ENCODE peak calls at places on chromosomes 12 and 14, in four cellular contexts. One of them, this sample, is unnamed.
A peak's percentile ranks its signal among the peaks of the same experiment; 100 is the strongest.

GRCh38 chr12:118355838-118356237 is 16.9 kb downstream of the TAOK3 start:
- DNase-seq in WERI-Rb-1: no peak
- DNase-seq in brain microvascular endothelial cell: no peak
- DNase-seq in Panc1: no peak
- DNase-seq in this sample: no peak

GRCh38 chr12:46224401-46224800 is 44.4 kb downstream of the SLC38A1 start:
- DNase-seq in WERI-Rb-1: no peak
- DNase-seq in brain microvascular endothelial cell: no peak
- DNase-seq in Panc1: no peak
- DNase-seq in this sample: no peak

GRCh38 chr12:468671-469389 is 9.1 kb downstream of the B4GALNT3 start:
- DNase-seq in WERI-Rb-1: no peak
- DNase-seq in brain microvascular endothelial cell: no peak
- DNase-seq in Panc1: no peak
- DNase-seq in this sample: no peak

GRCh38 chr12:55743967-55744931 is 1.3 kb downstream of the GDF11 start:
- DNase-seq in WERI-Rb-1: no peak
- DNase-seq in brain microvascular endothelial cell: no peak
- DNase-seq in Panc1: no peak
- DNase-seq in this sample: peak; percentile 40

GRCh38 chr14:33342299-33342974 is 403.8 kb downstream of the NPAS3 start:
- DNase-seq in WERI-Rb-1: no peak
- DNase-seq in brain microvascular endothelial cell: no peak
- DNase-seq in Panc1: no peak
- DNase-seq in this sample: no peak

GRCh38 chr12:31970199-31970598 is 11.0 kb downstream of the RESF1 start:
- DNase-seq in WERI-Rb-1: no peak
- DNase-seq in brain microvascular endothelial cell: no peak
- DNase-seq in Panc1: no peak
- DNase-seq in this sample: no peak

GRCh38 chr12:102950950-102951490 is 6.5 kb upstream of the ASCL1 start:
- DNase-seq in WERI-Rb-1: no peak
- DNase-seq in brain microvascular endothelial cell: no peak
- DNase-seq in Panc1: no peak
- DNase-seq in this sample: no peak

GRCh38 chr12:98058838-98059237 is 456.6 kb upstream of the TMPO start:
- DNase-seq in WERI-Rb-1: no peak
- DNase-seq in brain microvascular endothelial cell: no peak
- DNase-seq in Panc1: no peak
- DNase-seq in this sample: no peak

GRCh38 chr12:104226672-104227071 is 11.1 kb downstream of the TXNRD1 start:
- DNase-seq in WERI-Rb-1: no peak
- DNase-seq in brain microvascular endothelial cell: peak; percentile 22
- DNase-seq in Panc1: no peak
- DNase-seq in this sample: no peak

GRCh38 chr12:104232609-104233280 is 17.2 kb downstream of the TXNRD1 start:
- DNase-seq in WERI-Rb-1: no peak
- DNase-seq in brain microvascular endothelial cell: no peak
- DNase-seq in Panc1: no peak
- DNase-seq in this sample: no peak

GRCh38 chr12:104230704-104231103 is 15.1 kb downstream of the TXNRD1 start:
- DNase-seq in WERI-Rb-1: no peak
- DNase-seq in brain microvascular endothelial cell: no peak
- DNase-seq in Panc1: no peak
- DNase-seq in this sample: no peak

GRCh38 chr12:104234926-104235499 is 19.4 kb downstream of the TXNRD1 start:
- DNase-seq in WERI-Rb-1: no peak
- DNase-seq in brain microvascular endothelial cell: no peak
- DNase-seq in Panc1: no peak
- DNase-seq in this sample: no peak

GRCh38 chr12:104230304-104230703 is 14.7 kb downstream of the TXNRD1 start:
- DNase-seq in WERI-Rb-1: no peak
- DNase-seq in brain microvascular endothelial cell: no peak
- DNase-seq in Panc1: no peak
- DNase-seq in this sample: no peak
- TF ChIP-seq CTCF in WERI-Rb-1: no peak
- TF ChIP-seq CTCF in brain microvascular endothelial cell: no peak
- TF ChIP-seq CTCF in Panc1: no peak
- TF ChIP-seq CTCF in this sample: no peak

GRCh38 chr12:121061831-121062230 is 22.8 kb upstream of the OASL start:
- DNase-seq in WERI-Rb-1: no peak
- DNase-seq in brain microvascular endothelial cell: no peak
- DNase-seq in Panc1: no peak
- DNase-seq in this sample: no peak
- TF ChIP-seq CTCF in WERI-Rb-1: peak; percentile 4
- TF ChIP-seq CTCF in brain microvascular endothelial cell: peak; percentile 24
- TF ChIP-seq CTCF in Panc1: peak; percentile 63
- TF ChIP-seq CTCF in this sample: no peak

DNA sequence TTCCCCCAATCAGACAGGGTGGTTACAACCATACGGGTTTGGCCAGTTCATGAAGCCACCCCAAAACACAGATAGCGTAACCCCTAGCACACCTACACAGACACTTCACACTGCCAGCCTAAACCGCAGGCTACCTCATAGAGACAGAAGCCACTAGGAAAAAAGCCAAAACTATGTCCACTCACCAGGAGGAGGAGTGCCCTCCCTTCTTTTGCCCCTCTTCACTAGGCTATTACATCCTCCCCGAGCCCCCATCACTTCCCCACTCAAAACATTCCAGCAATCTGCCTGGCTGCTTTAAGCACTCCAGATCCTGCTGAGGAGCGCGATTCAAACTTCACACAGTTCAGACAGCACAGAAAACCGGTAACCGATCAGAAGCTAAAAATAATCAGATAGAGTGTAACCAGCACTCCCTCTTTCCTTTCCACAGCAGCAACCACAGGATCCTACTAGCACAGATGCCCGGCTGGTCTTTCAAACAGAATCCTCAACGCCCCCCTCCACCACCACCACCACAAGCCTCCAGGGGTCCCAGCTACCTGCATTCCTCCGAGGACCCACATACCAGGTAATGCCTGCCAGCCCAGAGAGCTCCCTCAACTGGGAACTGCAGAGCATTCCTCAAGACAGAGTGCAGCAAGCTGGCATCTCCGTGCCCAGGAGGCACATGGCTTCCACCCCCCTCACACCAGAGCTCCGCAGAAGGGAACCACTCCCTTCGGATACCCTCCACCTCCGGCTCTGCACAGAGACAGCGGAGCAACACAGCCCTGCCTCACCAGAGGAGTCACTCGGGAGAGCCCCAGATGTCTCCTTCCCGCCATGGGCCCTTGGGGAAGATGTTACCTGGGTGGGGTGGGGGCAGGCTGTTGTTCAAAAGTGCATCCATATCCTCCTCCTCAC is 1.5 kb downstream of the CHD4 start:
- DNase-seq in WERI-Rb-1: no peak
- DNase-seq in brain microvascular endothelial cell: no peak
- DNase-seq in Panc1: no peak
- DNase-seq in this sample: peak; percentile 27
- TF ChIP-seq CTCF in WERI-Rb-1: no peak
- TF ChIP-seq CTCF in brain microvascular endothelial cell: no peak
- TF ChIP-seq CTCF in Panc1: no peak
- TF ChIP-seq CTCF in this sample: no peak

DNA sequence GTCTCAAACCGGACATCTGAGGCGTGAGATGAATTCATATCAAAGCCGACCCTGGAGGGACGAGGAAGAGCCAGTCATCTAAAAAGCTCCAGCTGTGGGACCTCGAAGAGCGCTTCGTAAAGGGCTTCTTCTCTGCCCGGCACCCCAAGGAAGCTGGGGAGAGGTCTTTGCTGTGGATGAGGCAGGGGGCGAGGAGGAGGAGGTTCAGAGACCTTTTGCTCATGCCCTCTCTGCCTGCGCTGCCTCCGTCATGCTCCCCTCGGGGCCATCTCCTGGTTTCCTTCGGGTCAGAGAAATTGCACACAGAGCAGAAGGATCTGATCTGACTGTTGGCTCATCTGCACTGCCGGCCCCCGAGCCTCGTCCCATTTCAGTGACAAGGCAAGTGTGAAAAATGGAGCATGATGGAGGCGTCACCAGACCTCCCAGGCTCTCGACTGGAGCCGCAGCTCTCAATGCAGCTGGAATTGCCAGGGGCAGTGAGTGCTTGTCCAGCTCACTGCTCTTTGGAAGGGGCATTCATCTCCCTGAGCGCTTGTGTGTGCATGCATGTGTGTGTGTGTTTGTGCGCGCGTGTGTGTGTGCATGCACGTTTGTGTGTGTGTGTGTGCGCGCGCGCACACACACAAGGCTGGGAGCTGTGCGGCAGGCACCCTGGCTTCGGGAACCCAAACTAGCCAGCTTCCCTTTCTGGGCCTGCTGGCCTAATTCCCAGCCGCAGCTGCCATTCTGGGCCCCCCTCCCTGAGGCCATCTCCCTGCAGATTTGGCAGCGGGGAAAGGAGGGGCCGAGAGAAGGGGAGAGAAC is 9.2 kb downstream of the CABP1 start:
- DNase-seq in WERI-Rb-1: peak; percentile 60
- DNase-seq in brain microvascular endothelial cell: no peak
- DNase-seq in Panc1: no peak
- DNase-seq in this sample: no peak
- TF ChIP-seq CTCF in WERI-Rb-1: no peak
- TF ChIP-seq CTCF in brain microvascular endothelial cell: no peak
- TF ChIP-seq CTCF in Panc1: no peak
- TF ChIP-seq CTCF in this sample: peak; percentile 2

GRCh38 chr12:123765504-123766035 is 3.5 kb downstream of the DNAH10 start:
- DNase-seq in WERI-Rb-1: no peak
- DNase-seq in brain microvascular endothelial cell: no peak
- DNase-seq in Panc1: no peak
- DNase-seq in this sample: no peak
- TF ChIP-seq CTCF in WERI-Rb-1: no peak
- TF ChIP-seq CTCF in brain microvascular endothelial cell: no peak
- TF ChIP-seq CTCF in Panc1: no peak
- TF ChIP-seq CTCF in this sample: no peak

GRCh38 chr14:104226421-104227385 is 88.3 kb downstream of the KIF26A start:
- DNase-seq in WERI-Rb-1: peak; percentile 9
- DNase-seq in brain microvascular endothelial cell: no peak
- DNase-seq in Panc1: no peak
- DNase-seq in this sample: no peak
- TF ChIP-seq CTCF in WERI-Rb-1: peak; percentile 50
- TF ChIP-seq CTCF in brain microvascular endothelial cell: no peak
- TF ChIP-seq CTCF in Panc1: no peak
- TF ChIP-seq CTCF in this sample: no peak

GRCh38 chr14:77225254-77225653 is 43.7 kb downstream of the TMEM63C start:
- DNase-seq in WERI-Rb-1: no peak
- DNase-seq in brain microvascular endothelial cell: no peak
- DNase-seq in Panc1: no peak
- DNase-seq in this sample: no peak

GRCh38 chr14:77220246-77221017 is 38.8 kb downstream of the TMEM63C start:
- DNase-seq in WERI-Rb-1: no peak
- DNase-seq in brain microvascular endothelial cell: no peak
- DNase-seq in Panc1: no peak
- DNase-seq in this sample: no peak

GRCh38 chr14:77221241-77221871 is 39.8 kb downstream of the TMEM63C start:
- DNase-seq in WERI-Rb-1: no peak
- DNase-seq in brain microvascular endothelial cell: no peak
- DNase-seq in Panc1: no peak
- DNase-seq in this sample: no peak

GRCh38 chr14:77219591-77219990 is 38.0 kb downstream of the TMEM63C start:
- DNase-seq in WERI-Rb-1: no peak
- DNase-seq in brain microvascular endothelial cell: no peak
- DNase-seq in Panc1: no peak
- DNase-seq in this sample: no peak

DNA sequence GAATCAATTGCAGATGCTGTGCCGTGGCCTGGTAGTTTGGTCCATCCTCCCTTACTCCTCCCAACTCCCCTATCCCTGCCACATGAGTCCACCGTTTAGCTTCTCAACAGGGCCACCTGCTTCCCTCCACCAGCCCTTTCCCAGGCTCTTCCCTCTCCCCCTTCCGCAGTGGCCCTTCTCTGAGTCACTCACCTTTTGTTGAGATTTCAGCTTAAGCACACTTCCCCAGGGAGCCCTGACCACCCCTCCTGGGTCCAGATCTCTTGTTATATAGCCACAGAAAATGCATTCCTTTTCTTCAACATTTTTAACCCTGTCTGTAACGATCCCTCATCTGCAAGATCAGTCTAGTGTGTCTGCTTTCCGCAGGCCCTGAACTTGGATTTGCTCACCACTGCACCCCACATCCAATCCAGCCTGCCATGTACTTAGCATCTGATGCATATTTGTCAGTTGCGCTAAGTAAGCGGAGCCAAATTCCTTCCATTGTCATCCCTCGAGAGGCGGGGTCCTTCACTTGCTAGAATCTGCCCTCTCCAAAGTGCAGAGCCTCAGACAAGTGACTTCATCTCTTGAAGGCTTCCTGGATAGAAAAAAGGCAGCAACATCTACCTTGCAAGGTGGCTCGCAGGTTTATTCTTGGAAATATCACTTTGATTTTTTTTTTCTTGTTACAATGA is 41.1 kb downstream of the TMEM63C start:
- DNase-seq in WERI-Rb-1: no peak
- DNase-seq in brain microvascular endothelial cell: no peak
- DNase-seq in Panc1: no peak
- DNase-seq in this sample: no peak
- TF ChIP-seq CTCF in WERI-Rb-1: no peak
- TF ChIP-seq CTCF in brain microvascular endothelial cell: no peak
- TF ChIP-seq CTCF in Panc1: no peak
- TF ChIP-seq CTCF in this sample: no peak

GRCh38 chr12:20946732-20947131 is 136.2 kb downstream of the SLCO1B3 start:
- DNase-seq in WERI-Rb-1: peak; percentile 29
- DNase-seq in brain microvascular endothelial cell: peak; percentile 32
- DNase-seq in Panc1: no peak
- DNase-seq in this sample: peak; percentile 49
- TF ChIP-seq CTCF in WERI-Rb-1: peak; percentile 16
- TF ChIP-seq CTCF in brain microvascular endothelial cell: peak; percentile 54
- TF ChIP-seq CTCF in Panc1: peak; percentile 45
- TF ChIP-seq CTCF in this sample: peak; percentile 65

GRCh38 chr14:90900712-90901111 is 84.5 kb upstream of the TTC7B start:
- DNase-seq in WERI-Rb-1: no peak
- DNase-seq in brain microvascular endothelial cell: no peak
- DNase-seq in Panc1: no peak
- DNase-seq in this sample: no peak
- TF ChIP-seq CTCF in WERI-Rb-1: no peak
- TF ChIP-seq CTCF in brain microvascular endothelial cell: no peak
- TF ChIP-seq CTCF in Panc1: peak; percentile 32
- TF ChIP-seq CTCF in this sample: no peak

GRCh38 chr12:94056419-94057158 is 91.8 kb upstream of the PLXNC1 start:
- DNase-seq in WERI-Rb-1: no peak
- DNase-seq in brain microvascular endothelial cell: no peak
- DNase-seq in Panc1: no peak
- DNase-seq in this sample: no peak

GRCh38 chr12:94057262-94058151 is 90.9 kb upstream of the PLXNC1 start:
- DNase-seq in WERI-Rb-1: no peak
- DNase-seq in brain microvascular endothelial cell: no peak
- DNase-seq in Panc1: no peak
- DNase-seq in this sample: no peak

GRCh38 chr12:94059394-94060368 is 88.7 kb upstream of the PLXNC1 start:
- DNase-seq in WERI-Rb-1: no peak
- DNase-seq in brain microvascular endothelial cell: no peak
- DNase-seq in Panc1: no peak
- DNase-seq in this sample: no peak

GRCh38 chr12:94062796-94063635 is 85.4 kb upstream of the PLXNC1 start:
- DNase-seq in WERI-Rb-1: no peak
- DNase-seq in brain microvascular endothelial cell: no peak
- DNase-seq in Panc1: no peak
- DNase-seq in this sample: no peak

DNA sequence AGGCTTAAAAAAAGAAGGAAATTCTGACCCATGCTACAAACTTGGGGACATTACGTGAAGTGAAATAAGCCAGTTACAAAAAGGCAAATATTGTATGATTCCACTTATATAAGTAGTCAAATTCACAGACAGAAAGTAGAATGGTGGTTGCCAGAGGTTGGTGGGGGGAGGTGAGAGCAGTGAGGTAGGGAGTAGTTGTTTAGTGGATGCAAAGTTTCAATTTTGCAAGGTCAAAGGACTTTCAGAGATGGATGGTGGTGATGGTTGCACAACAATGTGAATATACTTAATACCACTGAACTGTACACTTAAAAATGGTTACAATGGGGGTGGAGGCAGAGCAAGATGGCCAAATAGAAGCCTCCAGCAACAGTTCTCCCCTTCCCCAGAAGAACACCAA is 86.2 kb upstream of the PLXNC1 start:
- DNase-seq in WERI-Rb-1: no peak
- DNase-seq in brain microvascular endothelial cell: no peak
- DNase-seq in Panc1: no peak
- DNase-seq in this sample: no peak
- TF ChIP-seq CTCF in WERI-Rb-1: no peak
- TF ChIP-seq CTCF in brain microvascular endothelial cell: no peak
- TF ChIP-seq CTCF in Panc1: no peak
- TF ChIP-seq CTCF in this sample: no peak